ENCODE peak calls at places on chromosomes 3 and 15, in six cellular contexts. X is stomach, Z is K562, K is A549, B is sigmoid colon, I is transverse colon. Q is an unnamed sample. For H3K9me3, the result is how much of the 10 kb centered on the place peaks cover.

GRCh38 chr3:45227946-45228345 is 1.9 kb upstream of the TMEM158 start:
- DNase-seq in X (no peak), Z (no peak), K (no peak), B (no peak), I (no peak), Q (no peak)

GRCh38 chr3:103218793-103219192 is 784.0 kb downstream of the ZPLD1 start:
- DNase-seq in X (no peak), Z (no peak), K (no peak), B (no peak), I (no peak), Q (no peak)

GRCh38 chr15:69828181-69828828 is 269.4 kb downstream of the TLE3 start:
- DNase-seq in X (no peak), Z (no peak), K (no peak), B (no peak), I (no peak), Q (no peak)

GRCh38 chr3:42013652-42014442 is 51.9 kb upstream of the ULK4 start:
- DNase-seq in X (peak), Z (peak), K (no peak), B (peak), I (peak), Q (peak)

GRCh38 chr3:8737823-8738222 is 4.2 kb downstream of the CAV3 start:
- DNase-seq in X (no peak), Z (no peak), K (no peak), B (no peak), I (no peak), Q (no peak)

GRCh38 chr3:12125772-12126171 is 32.9 kb downstream of the TIMP4 start:
- DNase-seq in X (no peak), Z (no peak), K (no peak), B (no peak), I (no peak), Q (no peak)

GRCh38 chr3:185365281-185366211 is 2.6 kb downstream of the MAP3K13 start:
- DNase-seq in X (peak), Z (no peak), K (no peak), B (no peak), I (no peak), Q (peak)

GRCh38 chr3:11173828-11174465 is 19.7 kb downstream of the HRH1 start:
- DNase-seq in X (no peak), Z (no peak), K (no peak), B (no peak), I (no peak), Q (no peak)

GRCh38 chr15:71114887-71115566 is at the start of gene THSD4:
- DNase-seq in X (peak), Z (peak), K (peak), B (peak), I (peak), Q (peak)

GRCh38 chr3:126013742-126014141 is 44.8 kb downstream of the ROPN1B start:
- DNase-seq in X (no peak), Z (no peak), K (no peak), B (no peak), I (no peak), Q (no peak)

GRCh38 chr3:183116051-183116614 is 16.8 kb upstream of the MCCC1 start:
- DNase-seq in X (peak), Z (peak), K (peak), B (no peak), I (peak), Q (peak)

GRCh38 chr3:15443826-15444524 is 16.6 kb downstream of the EAF1 start:
- DNase-seq in X (no peak), Z (no peak), K (no peak), B (no peak), I (no peak), Q (no peak)

GRCh38 chr3:142853270-142854163 is 35.4 kb downstream of the PCOLCE2 start:
- DNase-seq in X (peak), Z (no peak), K (peak), B (no peak), I (no peak), Q (no peak)

GRCh38 chr3:123353852-123354238 is 95.0 kb downstream of the ADCY5 start:
- DNase-seq in X (no peak), Z (no peak), K (no peak), B (no peak), I (no peak), Q (no peak)

GRCh38 chr15:83613716-83614115 is 40.2 kb upstream of the ADAMTSL3 start:
- DNase-seq in X (no peak), Z (no peak), K (no peak), B (no peak), I (no peak), Q (no peak)

GRCh38 chr15:68382286-68383007 is 49.5 kb downstream of the ITGA11 start:
- DNase-seq in X (peak), Z (no peak), K (no peak), B (peak), I (no peak), Q (peak)

DNA sequence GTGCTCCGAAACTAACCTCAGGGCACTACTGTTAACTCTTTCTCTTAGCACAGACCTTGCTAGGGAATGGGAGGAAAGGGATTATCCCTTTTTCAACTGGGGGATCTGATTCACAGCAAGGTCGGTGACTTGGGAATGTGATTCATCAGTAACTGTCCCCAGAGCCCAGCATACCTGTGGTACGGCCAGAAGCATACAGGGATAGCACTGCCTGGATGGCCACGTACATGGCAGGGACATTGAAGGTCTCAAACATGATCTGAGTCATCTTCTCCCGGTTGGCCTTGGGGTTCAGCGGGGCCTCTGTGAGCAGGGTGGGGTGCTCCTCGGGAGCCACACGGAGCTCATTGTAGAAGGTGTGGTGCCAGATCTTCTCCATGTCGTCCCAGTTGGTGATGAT is 2.3 kb downstream of the ACTC1 start:
- DNase-seq in X (no peak), Z (no peak), K (no peak), B (no peak), I (no peak), Q (peak)
- H3K4me3 ChIP-seq in X (no peak), Z (no peak), K (no peak), B (no peak), I (no peak), Q (no peak)

DNA sequence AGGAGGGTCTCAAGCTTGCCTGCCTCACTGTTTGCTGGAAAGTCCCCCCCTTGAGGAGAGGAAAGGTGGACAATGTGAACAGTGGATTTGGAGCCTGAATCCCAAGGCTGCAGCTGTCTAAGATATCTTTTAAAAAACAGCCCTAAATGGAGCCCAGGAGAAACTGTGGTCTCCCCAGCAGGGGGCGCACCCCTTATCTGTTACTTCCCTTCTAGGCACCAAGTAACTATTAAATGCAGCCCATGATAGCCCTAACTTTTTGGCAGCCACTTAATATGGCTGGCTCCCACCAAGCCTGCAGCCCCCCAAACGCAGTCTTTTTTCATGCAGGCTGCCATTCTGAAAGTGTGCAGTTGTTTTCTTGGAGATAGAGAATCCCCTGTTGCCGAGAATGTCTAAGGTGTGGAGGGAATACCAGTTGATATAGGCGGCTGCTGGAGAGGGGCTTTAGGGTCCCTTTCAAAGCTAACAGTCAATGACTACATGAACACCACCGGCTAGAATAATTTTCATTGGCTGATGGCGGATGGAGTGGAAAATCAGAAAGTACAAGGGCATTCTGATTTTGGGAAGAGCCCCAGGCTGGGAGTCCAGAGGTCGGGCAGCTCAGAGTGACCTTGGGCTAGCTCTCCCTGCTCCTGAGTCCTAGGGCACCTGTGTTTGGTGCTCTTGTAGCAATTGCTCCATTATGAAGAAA is 1.3 kb downstream of the RHCG start:
- DNase-seq in X (no peak), Z (peak), K (peak), B (peak), I (peak), Q (no peak)
- H3K9me3 ChIP-seq in X (under half), Z (under half), K (under half), B (under half), I (under half), Q (under half)

GRCh38 chr3:194671900-194672808 is at the start of gene LSG1:
- DNase-seq in X (peak), Z (peak), K (peak), B (peak), I (peak), Q (peak)
- TF ChIP-seq EP300 in X (no peak), Z (peak), K (no peak), B (no peak), I (no peak), Q (no peak)

DNA sequence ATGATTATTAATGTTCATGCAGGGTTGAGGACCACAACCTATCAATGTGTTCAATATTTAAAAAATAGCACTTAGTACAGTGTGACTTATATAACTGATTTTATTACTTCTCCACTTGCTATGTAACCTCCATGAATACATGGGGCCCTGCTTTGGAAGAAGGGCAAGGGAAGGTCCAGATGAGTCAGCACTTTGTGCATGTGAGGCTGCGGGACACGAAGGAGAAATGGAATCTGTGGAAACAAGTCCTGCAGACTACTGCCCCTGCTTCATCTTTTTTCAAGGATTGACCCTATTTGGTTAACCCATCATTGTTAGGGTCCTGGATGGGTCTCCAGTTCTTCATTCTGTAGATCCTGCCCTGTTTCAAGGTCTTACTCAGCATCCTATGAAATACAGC is 1.6 kb downstream of the NXPE3 start:
- DNase-seq in X (no peak), Z (no peak), K (peak), B (no peak), I (no peak), Q (no peak)
- H3K4me3 ChIP-seq in X (no peak), Z (no peak), K (peak), B (no peak), I (no peak), Q (peak)

GRCh38 chr15:25182098-25182478 is 227.3 kb downstream of the SNRPN start:
- DNase-seq in X (peak), Z (no peak), K (no peak), B (peak), I (no peak), Q (peak)

GRCh38 chr15:25185156-25185710 is 230.4 kb downstream of the SNRPN start:
- DNase-seq in X (no peak), Z (no peak), K (no peak), B (peak), I (no peak), Q (peak)

GRCh38 chr15:25184356-25185155 is 229.8 kb downstream of the SNRPN start:
- DNase-seq in X (no peak), Z (no peak), K (no peak), B (peak), I (no peak), Q (no peak)

GRCh38 chr15:25182736-25183445 is 228.1 kb downstream of the SNRPN start:
- DNase-seq in X (no peak), Z (no peak), K (no peak), B (peak), I (no peak), Q (peak)

DNA sequence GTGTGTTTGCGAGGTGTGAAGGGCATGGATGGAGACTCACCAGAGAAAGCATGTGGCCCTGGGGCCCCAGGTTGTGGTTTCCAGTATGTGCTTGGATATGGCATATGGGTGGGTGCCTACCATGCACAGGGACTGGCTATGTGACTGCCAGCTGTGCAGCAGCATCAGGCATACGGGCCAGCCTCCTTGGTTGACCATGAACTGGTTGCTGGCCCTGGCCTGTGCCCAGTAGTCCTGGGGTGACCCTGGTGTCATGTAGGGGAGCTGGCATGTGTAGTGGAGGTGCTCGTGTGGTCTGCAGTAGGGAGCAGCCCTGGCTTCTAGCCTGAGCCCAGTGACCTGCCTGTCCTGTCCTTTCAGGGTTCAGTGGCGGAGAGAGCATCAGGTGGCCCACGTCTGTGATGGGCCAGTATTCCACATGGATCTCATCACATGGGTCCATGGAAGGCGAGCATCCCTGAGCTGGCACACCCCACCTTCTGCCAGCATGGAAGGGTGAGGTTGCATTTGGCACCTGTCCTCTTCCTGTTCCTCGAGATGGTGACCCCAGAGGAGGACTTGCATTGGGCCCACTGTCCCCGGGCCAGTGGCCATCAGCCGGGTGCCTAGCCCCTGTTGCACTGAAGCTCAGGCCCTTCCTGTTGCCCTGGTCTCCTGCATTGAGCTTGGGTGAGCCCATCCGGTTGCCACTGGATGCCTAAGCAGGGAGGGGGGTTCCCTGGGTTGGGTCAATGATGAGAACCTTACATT is 229.0 kb downstream of the SNRPN start:
- DNase-seq in X (no peak), Z (no peak), K (no peak), B (peak), I (no peak), Q (no peak)
- H3K9me3 ChIP-seq in X (half or more), Z (under half), K (under half), B (under half), I (under half), Q (under half)

GRCh38 chr15:89910891-89911626 is 1.7 kb downstream of the ARPIN start:
- DNase-seq in X (no peak), Z (no peak), K (no peak), B (no peak), I (no peak), Q (no peak)
- TF ChIP-seq EP300 in X (no peak), Z (no peak), K (no peak), B (no peak), I (no peak), Q (no peak)

DNA sequence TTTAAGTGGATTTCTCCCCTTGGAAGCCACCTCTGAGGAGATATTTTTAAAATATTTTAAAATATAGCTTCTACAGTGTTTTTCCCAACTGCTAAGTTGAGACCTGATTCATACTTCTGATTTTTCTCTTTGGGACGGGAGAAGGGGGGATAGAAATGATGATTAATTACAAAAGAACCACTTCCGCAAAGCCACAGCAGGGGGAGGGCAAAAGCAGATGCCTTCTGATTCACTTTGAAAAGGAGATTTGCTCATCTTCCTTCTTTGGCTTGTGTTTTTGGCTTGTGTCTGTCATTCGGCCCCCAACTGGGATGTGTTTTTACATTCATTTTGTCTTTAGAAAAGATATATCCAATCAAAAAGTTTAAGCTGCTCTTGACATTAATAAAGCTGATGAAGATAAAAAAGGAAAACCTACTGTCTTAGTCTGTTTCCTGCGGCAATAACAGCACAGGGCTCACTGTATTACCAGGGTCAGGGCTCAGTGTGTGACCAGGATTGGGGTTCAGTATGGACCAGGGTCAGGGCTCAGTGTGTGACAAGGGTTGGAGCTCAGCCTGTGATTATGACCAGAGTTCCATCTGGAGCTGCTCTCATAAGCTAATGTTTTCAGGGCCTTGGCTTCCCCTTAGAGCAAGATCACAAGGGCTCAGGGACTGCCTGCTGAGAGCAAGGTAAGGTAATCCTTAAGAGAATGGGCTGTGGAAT is 223.2 kb downstream of the MTHFS start:
- DNase-seq in X (no peak), Z (no peak), K (peak), B (no peak), I (no peak), Q (no peak)
- H3K4me3 ChIP-seq in X (no peak), Z (no peak), K (no peak), B (no peak), I (no peak), Q (no peak)

GRCh38 chr3:149828390-149828789 is 15.4 kb downstream of the RNF13 start:
- DNase-seq in X (no peak), Z (no peak), K (no peak), B (no peak), I (no peak), Q (no peak)

GRCh38 chr3:149831321-149831720 is 18.3 kb downstream of the RNF13 start:
- DNase-seq in X (no peak), Z (no peak), K (no peak), B (no peak), I (no peak), Q (no peak)

GRCh38 chr3:149832086-149832485 is 19.1 kb downstream of the RNF13 start:
- DNase-seq in X (no peak), Z (no peak), K (no peak), B (no peak), I (no peak), Q (no peak)

GRCh38 chr3:149833241-149833640 is 20.2 kb downstream of the RNF13 start:
- DNase-seq in X (no peak), Z (no peak), K (no peak), B (no peak), I (no peak), Q (no peak)

DNA sequence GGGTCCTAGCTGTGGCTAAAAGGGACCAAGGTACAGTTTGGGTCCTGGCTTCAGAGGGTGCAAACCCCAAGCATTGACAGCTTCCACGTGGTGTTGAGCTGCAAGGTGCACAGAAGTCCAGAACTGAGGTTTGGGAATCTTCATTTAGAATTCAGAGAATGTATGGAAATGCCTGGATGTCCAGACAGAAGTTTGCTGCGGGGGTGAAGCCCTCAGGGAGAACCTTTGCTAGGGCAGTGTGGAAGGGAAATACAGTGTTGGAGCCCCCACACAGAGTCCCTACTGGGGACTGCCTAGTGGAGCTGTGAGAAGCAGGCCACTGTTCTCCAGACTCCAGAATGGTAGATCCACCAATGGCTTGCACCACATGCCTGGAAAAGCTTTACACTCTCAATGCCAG is 17.9 kb downstream of the RNF13 start:
- DNase-seq in X (no peak), Z (no peak), K (no peak), B (no peak), I (no peak), Q (no peak)
- H3K9me3 ChIP-seq in X (under half), Z (under half), K (under half), B (under half), I (under half), Q (under half)